ENCODE peak calls at places on chromosome 7, in eight cellular contexts. S is spleen, A is right cardiac atrium, R is IMR-90, I is mammary epithelial cell, O is aorta, P is A549, Y is astrocyte. Z is an unnamed sample.

GRCh38 chr7:35819310-35819709 is 18.5 kb downstream of the SEPTIN7 start:
- DNase-seq in P (no peak), Y (no peak), I (no peak), A (no peak), S (no peak), R (no peak), O (no peak), Z (no peak)

GRCh38 chr7:130349911-130350782 is 5.5 kb downstream of the CPA5 start:
- DNase-seq in S (no peak), A (no peak), P (no peak), R (peak; percentile 28), O (no peak), Y (no peak), I (peak; percentile 75), Z (no peak)

GRCh38 chr7:155796381-155797261 is 15.6 kb downstream of the SHH start:
- DNase-seq in P (peak; percentile 86), R (no peak), I (no peak), A (peak; percentile 81), S (peak; percentile 92), Y (no peak), O (peak; percentile 71), Z (peak; percentile 84)

GRCh38 chr7:5704534-5704922 is 76.9 kb downstream of the RNF216 start:
- DNase-seq in A (peak; percentile 90), O (peak; percentile 88), I (peak; percentile 61), S (peak; percentile 82), R (peak; percentile 84), P (peak; percentile 71), Y (no peak), Z (peak; percentile 62)

GRCh38 chr7:1349351-1349761 is 109.9 kb downstream of the MICALL2 start:
- DNase-seq in P (no peak), O (peak; percentile 10), S (peak; percentile 56), I (no peak), Y (no peak), R (no peak), A (peak; percentile 30), Z (no peak)

GRCh38 chr7:77846317-77847092 is 47.9 kb downstream of the PHTF2 start:
- DNase-seq in I (no peak), R (no peak), Y (no peak), O (no peak), A (no peak), P (no peak), S (no peak), Z (no peak)

GRCh38 chr7:149071641-149072437 is 18.7 kb downstream of the ZNF786 start:
- DNase-seq in Y (no peak), A (no peak), R (peak; percentile 5), S (peak; percentile 86), I (no peak), P (peak; percentile 31), O (peak; percentile 53), Z (no peak)

GRCh38 chr7:45524373-45524913 is 49.7 kb upstream of the ADCY1 start:
- DNase-seq in P (no peak), Y (no peak), I (no peak), A (peak; percentile 53), S (no peak), R (no peak), O (no peak), Z (no peak)

GRCh38 chr7:155214328-155214986 is 83.2 kb upstream of the INSIG1 start:
- DNase-seq in R (no peak), S (peak; percentile 54), P (no peak), Y (no peak), O (peak; percentile 35), A (no peak), I (peak; percentile 58), Z (no peak)

GRCh38 chr7:108193593-108194498 is 63.7 kb upstream of the LAMB4 start:
- DNase-seq in I (no peak), Y (no peak), A (no peak), R (no peak), S (no peak), O (no peak), P (no peak), Z (no peak)

GRCh38 chr7:66043681-66044497 is 31.7 kb upstream of the ASL start:
- DNase-seq in R (no peak), O (peak; percentile 68), A (peak; percentile 84), Y (peak; percentile 20), P (no peak), I (no peak), S (peak; percentile 87), Z (no peak)

GRCh38 chr7:150323682-150324365 is 479 bp upstream of the ACTR3C start:
- DNase-seq in O (no peak), R (no peak), S (no peak), I (no peak), Y (no peak), P (no peak), A (no peak), Z (no peak)

GRCh38 chr7:19122018-19122588 is 4.7 kb upstream of the TWIST1 start:
- DNase-seq in R (peak; percentile 72), Y (no peak), I (peak; percentile 36), A (no peak), O (no peak), P (peak; percentile 23), S (no peak), Z (no peak)

GRCh38 chr7:37346761-37347160 is 101.9 kb downstream of the ELMO1 start:
- DNase-seq in O (no peak), R (no peak), P (no peak), S (no peak), I (no peak), Y (no peak), A (no peak), Z (no peak)

GRCh38 chr7:37352251-37352650 is 96.4 kb downstream of the ELMO1 start:
- DNase-seq in I (no peak), P (no peak), R (no peak), O (no peak), A (no peak), S (no peak), Y (no peak), Z (no peak)

GRCh38 chr7:37352974-37353948 is 95.4 kb downstream of the ELMO1 start:
- DNase-seq in A (peak; percentile 49), Y (no peak), P (no peak), I (no peak), O (peak; percentile 51), S (peak; percentile 87), R (no peak), Z (peak; percentile 65)

GRCh38 chr7:37353949-37354660 is 94.6 kb downstream of the ELMO1 start:
- DNase-seq in Y (no peak), A (no peak), R (no peak), P (no peak), S (no peak), I (no peak), O (no peak), Z (no peak)

GRCh38 chr7:37349979-37350590 is 98.6 kb downstream of the ELMO1 start:
- DNase-seq in S (no peak), A (no peak), Y (no peak), I (no peak), P (no peak), O (no peak), R (no peak), Z (no peak)
- H3K4me1 ChIP-seq in S (peaks cover 12% of the 10 kb centered on the region), A (peaks cover 7% of the 10 kb centered on the region), Y (no peaks in the 10 kb centered on the region), I (no peaks in the 10 kb centered on the region), P (peaks cover 8% of the 10 kb centered on the region), O (peaks cover 2% of the 10 kb centered on the region), R (no peaks in the 10 kb centered on the region), Z (no peaks in the 10 kb centered on the region)

GRCh38 chr7:117011419-117012260 is 58.3 kb downstream of the ST7 start:
- DNase-seq in Y (no peak), S (no peak), R (no peak), A (no peak), I (no peak), P (no peak), O (no peak), Z (no peak)
- H3K4me1 ChIP-seq in Y (peaks cover 20% of the 10 kb centered on the region), S (peaks cover 5% of the 10 kb centered on the region), R (peaks cover 2% of the 10 kb centered on the region), A (peaks cover 8% of the 10 kb centered on the region), I (peaks cover 40% of the 10 kb centered on the region), P (peaks cover 8% of the 10 kb centered on the region), O (peaks cover 4% of the 10 kb centered on the region), Z (no peaks in the 10 kb centered on the region)

GRCh38 chr7:24975172-24975571 is 4.8 kb downstream of the OSBPL3 start:
- DNase-seq in A (no peak), I (no peak), P (no peak), R (no peak), S (no peak), Y (no peak), O (no peak), Z (no peak)
- H3K4me1 ChIP-seq in A (peaks cover 3% of the 10 kb centered on the region), I (peaks cover 56% of the 10 kb centered on the region), P (peaks cover 40% of the 10 kb centered on the region), R (peaks cover 26% of the 10 kb centered on the region), S (peaks cover 12% of the 10 kb centered on the region), Y (peaks cover 47% of the 10 kb centered on the region), O (no peaks in the 10 kb centered on the region), Z (peaks cover 17% of the 10 kb centered on the region)

GRCh38 chr7:104981671-104982036 is 32.4 kb upstream of the KMT2E start:
- DNase-seq in O (no peak), P (no peak), R (no peak), I (no peak), Y (no peak), S (no peak), A (no peak), Z (no peak)
- H3K4me1 ChIP-seq in O (peaks cover 8% of the 10 kb centered on the region), P (peaks cover 43% of the 10 kb centered on the region), R (peaks cover 20% of the 10 kb centered on the region), I (peaks cover 58% of the 10 kb centered on the region), Y (peaks cover 58% of the 10 kb centered on the region), S (peaks cover 39% of the 10 kb centered on the region), A (peaks cover 14% of the 10 kb centered on the region), Z (peaks cover 49% of the 10 kb centered on the region)

GRCh38 chr7:47580175-47580701 is 1.7 kb downstream of the TNS3 start:
- DNase-seq in P (no peak), R (peak; percentile 60), S (no peak), A (peak; percentile 72), I (no peak), Y (no peak), O (no peak), Z (peak; percentile 83)

GRCh38 chr7:47577351-47577919 is 4.5 kb downstream of the TNS3 start:
- DNase-seq in O (no peak), P (no peak), A (peak; percentile 86), I (no peak), S (peak; percentile 84), R (no peak), Y (no peak), Z (no peak)

GRCh38 chr7:47576909-47577255 is 5.0 kb downstream of the TNS3 start:
- DNase-seq in I (no peak), P (no peak), A (no peak), S (no peak), Y (no peak), R (no peak), O (no peak), Z (no peak)

GRCh38 chr7:47579458-47579857 is 2.5 kb downstream of the TNS3 start:
- DNase-seq in P (no peak), S (no peak), Y (no peak), R (no peak), A (no peak), O (no peak), I (no peak), Z (no peak)

DNA sequence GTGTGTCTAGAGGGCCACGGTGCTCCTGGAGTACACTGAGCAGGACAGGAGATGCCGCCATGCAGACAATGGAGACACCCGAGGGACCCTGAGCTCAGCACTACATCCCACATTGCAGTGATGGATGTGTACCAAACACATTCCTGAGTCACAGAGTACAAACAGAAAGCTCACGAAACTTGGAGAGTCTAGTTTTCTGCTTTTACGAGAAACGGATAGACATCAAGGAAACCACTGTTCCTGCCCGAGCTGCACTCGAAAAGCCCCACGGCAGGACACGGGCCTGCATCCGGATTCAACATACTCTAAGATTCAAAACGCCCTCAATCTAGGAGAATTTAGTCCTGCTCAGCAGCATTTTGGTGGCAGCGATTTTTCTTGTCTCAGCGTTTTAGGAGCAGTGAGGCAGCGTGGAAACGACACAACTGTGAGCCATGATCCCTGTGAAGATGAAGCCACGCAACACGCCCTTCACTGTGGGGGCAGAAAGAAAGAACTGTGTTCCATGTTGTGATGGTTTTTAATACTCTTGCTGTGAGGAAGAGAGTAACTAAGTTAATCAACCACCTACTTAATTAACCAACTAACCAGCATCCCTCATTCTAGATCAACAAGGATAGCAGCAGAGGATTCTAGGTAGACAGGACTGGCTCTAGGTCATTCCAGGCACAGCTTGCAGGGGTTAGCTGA is 3.2 kb downstream of the TNS3 start:
- DNase-seq in O (peak; percentile 64), R (peak; percentile 66), I (peak; percentile 40), S (no peak), A (no peak), P (no peak), Y (peak; percentile 67), Z (no peak)
- H3K4me1 ChIP-seq in O (peaks cover 5% of the 10 kb centered on the region), R (peaks cover 45% of the 10 kb centered on the region), I (peaks cover 44% of the 10 kb centered on the region), S (peaks cover 53% of the 10 kb centered on the region), A (peaks cover 19% of the 10 kb centered on the region), P (peaks cover 78% of the 10 kb centered on the region), Y (peaks cover 43% of the 10 kb centered on the region), Z (peaks cover 49% of the 10 kb centered on the region)

Z was measured in HAP-1.